ENCODE peak calls at places on chromosomes 5 and 9, in six cellular contexts. J, T, P, L, E and I are unnamed samples.
A peak's percentile ranks its signal among the peaks of the same experiment; 100 is the strongest.

GRCh38 chr5:36839479-36839878 is 37.1 kb upstream of the NIPBL start:
- DNase-seq in P (no peak), E (no peak), L (no peak), T (no peak), J (no peak), I (no peak)

GRCh38 chr5:78547171-78547570 is 101.4 kb downstream of the LHFPL2 start:
- DNase-seq in L (no peak), T (peak; percentile 63), J (no peak), P (no peak), E (no peak), I (no peak)

GRCh38 chr5:10912435-10912834 is 151.4 kb upstream of the DAP start:
- DNase-seq in P (no peak), E (no peak), L (no peak), T (no peak), J (no peak), I (no peak)

GRCh38 chr5:132987531-132988408 is 24.3 kb upstream of the AFF4 start:
- DNase-seq in P (no peak), T (no peak), E (no peak), J (no peak), L (peak; percentile 40), I (no peak)

GRCh38 chr5:3619584-3619983 is 24.0 kb downstream of the IRX1 start:
- DNase-seq in T (no peak), P (no peak), L (no peak), E (no peak), J (no peak), I (no peak)

GRCh38 chr5:103526164-103526915 is 36.2 kb downstream of the NUDT12 start:
- DNase-seq in P (no peak), J (no peak), E (no peak), T (peak; percentile 85), L (no peak), I (peak; percentile 16)

GRCh38 chr5:160463775-160464465 is 42.3 kb downstream of the PTTG1 start:
- DNase-seq in E (no peak), P (no peak), J (no peak), T (peak; percentile 70), L (no peak), I (no peak)

GRCh38 chr9:128243486-128244415 is 32.1 kb downstream of the GOLGA2 start:
- DNase-seq in L (no peak), T (peak; percentile 39), P (no peak), E (no peak), J (no peak), I (no peak)

GRCh38 chr9:1980387-1980786 is 34.8 kb upstream of the SMARCA2 start:
- DNase-seq in T (no peak), J (no peak), P (no peak), E (no peak), L (no peak), I (no peak)

GRCh38 chr5:169772688-169773087 is 135.6 kb downstream of the DOCK2 start:
- DNase-seq in P (no peak), E (no peak), L (no peak), T (no peak), J (no peak), I (no peak)

GRCh38 chr5:177370488-177371119 is 12.9 kb downstream of the RGS14 start:
- DNase-seq in P (peak; percentile 89), T (peak; percentile 95), L (peak; percentile 99), J (peak; percentile 36), E (peak; percentile 91), I (peak; percentile 93)

GRCh38 chr9:127059648-127060365 is 62.6 kb downstream of the ANGPTL2 start:
- DNase-seq in L (no peak), J (no peak), P (no peak), E (no peak), T (no peak), I (no peak)

GRCh38 chr5:127063236-127063913 is 9.9 kb downstream of the C5orf63 start:
- DNase-seq in P (no peak), T (no peak), E (no peak), J (no peak), L (no peak), I (no peak)

GRCh38 chr5:81336528-81336927 is 35.1 kb downstream of the ZCCHC9 start:
- DNase-seq in J (no peak), E (no peak), L (no peak), P (no peak), T (no peak), I (no peak)

GRCh38 chr9:116144555-116144954 is 9.0 kb upstream of the PAPPA start:
- DNase-seq in L (no peak), P (no peak), E (no peak), T (no peak), J (no peak), I (no peak)

GRCh38 chr9:37437616-37438015 is 15.1 kb downstream of the GRHPR start:
- DNase-seq in T (no peak), P (no peak), J (no peak), E (no peak), L (no peak), I (no peak)

GRCh38 chr5:172773481-172774469 is 2.8 kb upstream of the DUSP1 start:
- DNase-seq in J (no peak), L (no peak), E (no peak), P (no peak), T (peak; percentile 74), I (no peak)

GRCh38 chr5:143576721-143577484 is 173.4 kb upstream of the NR3C1 start:
- DNase-seq in E (no peak), P (no peak), T (peak; percentile 87), L (no peak), J (no peak), I (peak; percentile 16)

GRCh38 chr5:143782588-143783386 is 29.2 kb upstream of the HMHB1 start:
- DNase-seq in T (no peak), J (no peak), P (no peak), L (peak; percentile 44), E (no peak), I (no peak)

GRCh38 chr5:181211208-181211607 is 6.2 kb upstream of the TRIM7 start:
- DNase-seq in E (no peak), T (no peak), P (no peak), J (no peak), L (no peak), I (no peak)

GRCh38 chr9:749712-750111 is 91.8 kb upstream of the DMRT1 start:
- DNase-seq in T (no peak), P (no peak), J (no peak), E (no peak), L (no peak), I (no peak)

DNA sequence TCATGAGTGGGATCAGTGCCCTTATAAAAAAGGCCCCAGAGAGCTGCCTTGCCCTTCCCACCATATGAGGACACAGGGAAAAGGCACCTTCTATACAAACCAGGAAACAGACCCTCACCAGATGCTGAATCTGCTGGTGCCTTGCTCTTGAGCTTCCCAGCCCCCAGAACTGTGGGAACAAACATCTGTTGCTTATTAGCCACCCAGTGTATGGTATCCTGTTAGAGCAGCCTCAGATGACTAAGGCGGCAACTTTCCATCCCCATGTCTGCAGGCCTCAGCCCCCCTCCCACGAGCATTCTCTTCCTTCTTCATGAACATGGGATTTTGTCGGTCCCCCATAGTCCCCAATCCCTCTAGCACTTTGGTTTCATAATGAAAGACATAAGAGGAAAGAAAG is 202.5 kb upstream of the GAS1 start:
- DNase-seq in L (no peak), E (no peak), J (no peak), T (no peak), P (no peak), I (no peak)
- H3K27ac ChIP-seq in L (no peak overlapping the region), E (no peak overlapping the region), J (no peak overlapping the region), T (no peak overlapping the region), P (no peak overlapping the region), I (no peak overlapping the region)

DNA sequence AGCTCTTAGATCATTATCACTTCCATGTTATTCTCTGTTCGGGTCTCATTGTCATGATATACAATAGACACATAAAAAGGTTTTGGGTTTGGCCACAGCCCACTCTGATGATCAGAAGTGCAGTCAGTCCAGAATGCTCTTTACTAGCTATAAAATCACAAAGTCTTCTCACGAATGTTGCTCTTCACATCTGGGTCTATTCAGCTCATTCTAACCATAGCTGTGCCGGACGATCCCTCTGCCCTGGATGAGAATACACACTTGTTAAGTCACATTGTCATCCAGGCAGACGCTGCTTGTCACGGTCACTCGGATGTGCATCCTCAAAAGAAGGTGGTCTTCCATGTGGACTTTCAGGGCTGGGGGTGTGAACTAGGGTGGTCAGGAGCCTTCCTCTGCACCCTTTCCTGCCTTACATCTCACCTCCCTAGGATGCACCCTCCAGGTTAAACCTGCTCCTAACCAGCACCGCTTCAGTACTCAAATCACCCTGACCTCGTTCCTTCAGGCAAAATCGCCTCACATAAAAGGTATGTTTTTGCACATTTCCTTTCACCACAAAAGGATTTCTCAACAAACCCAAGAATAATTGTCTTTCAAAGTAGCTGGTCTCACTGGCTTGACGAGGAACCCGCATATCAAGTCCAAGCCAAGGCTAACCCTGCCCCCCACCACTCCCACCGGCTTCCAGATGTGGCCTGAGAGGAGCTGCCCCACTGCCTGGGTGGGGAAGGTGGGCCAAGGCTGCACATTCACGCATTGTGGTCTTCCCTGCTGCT is 21.9 kb downstream of the ANKH start:
- DNase-seq in T (no peak), E (no peak), J (no peak), L (no peak), P (no peak), I (no peak)
- H3K27ac ChIP-seq in T (peak overlapping the region; percentile 83), E (no peak overlapping the region), J (no peak overlapping the region), L (no peak overlapping the region), P (no peak overlapping the region), I (no peak overlapping the region)

DNA sequence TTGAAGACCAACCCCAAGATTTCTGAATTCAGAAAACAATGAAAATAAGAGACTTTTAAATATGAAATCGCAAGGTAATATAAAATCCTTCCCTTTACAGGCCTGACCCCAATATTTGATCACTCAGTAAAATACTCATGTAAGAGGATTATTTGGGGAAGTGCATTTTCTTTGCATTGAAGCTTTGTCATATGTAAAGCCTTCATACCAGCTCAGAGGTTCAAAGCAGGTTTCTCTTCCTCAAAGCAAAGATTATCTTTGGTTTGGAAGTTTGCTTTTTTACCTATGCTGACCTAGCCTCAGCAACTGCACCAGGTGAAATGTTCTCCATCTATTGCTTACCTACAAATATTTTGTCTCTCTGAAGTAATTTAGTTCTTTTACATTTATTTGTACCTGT is 106.5 kb upstream of the PARP8 start:
- DNase-seq in L (no peak), J (no peak), P (no peak), E (no peak), T (no peak), I (no peak)
- H3K27ac ChIP-seq in L (no peak overlapping the region), J (no peak overlapping the region), P (no peak overlapping the region), E (no peak overlapping the region), T (no peak overlapping the region), I (no peak overlapping the region)

DNA sequence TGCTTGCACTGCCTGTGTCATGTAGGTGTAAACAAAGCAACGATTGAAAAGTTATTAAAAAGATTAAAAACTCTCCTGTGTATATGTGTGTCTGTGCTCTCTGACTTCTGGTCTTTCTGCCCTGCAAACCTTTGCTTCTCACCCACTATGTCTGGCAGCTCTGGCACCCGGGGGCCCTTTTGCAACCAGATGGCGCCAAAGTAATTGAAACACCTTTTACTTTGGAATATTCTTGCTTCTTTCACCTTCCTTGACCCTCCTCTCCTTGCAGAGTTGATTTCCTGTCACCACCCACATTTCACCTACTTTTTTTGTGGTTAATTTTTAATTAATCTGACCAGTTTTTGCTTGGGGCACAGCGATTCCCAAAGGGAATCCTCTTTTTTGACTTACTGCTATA is 275.5 kb downstream of the ARHGEF28 start:
- DNase-seq in L (no peak), T (no peak), J (no peak), P (no peak), E (peak; percentile 34), I (no peak)
- H3K27ac ChIP-seq in L (no peak overlapping the region), T (no peak overlapping the region), J (no peak overlapping the region), P (no peak overlapping the region), E (no peak overlapping the region), I (no peak overlapping the region)

GRCh38 chr5:175800656-175801081 is 70.7 kb upstream of the CPLX2 start:
- DNase-seq in P (no peak), E (no peak), T (peak; percentile 57), L (no peak), J (no peak), I (no peak)
- H3K27ac ChIP-seq in P (no peak overlapping the region), E (no peak overlapping the region), T (no peak overlapping the region), L (no peak overlapping the region), J (no peak overlapping the region), I (no peak overlapping the region)